ENCODE peak calls at places on chromosome 21, in nine cellular contexts. C, L, Z, X, P, I, F, G and M are unnamed samples.

GRCh38 chr21:34845521-34846213 is 176.9 kb downstream of the CLIC6 start:
- DNase-seq in Z (peak), L (no peak), P (peak), F (no peak), C (peak), G (peak), I (no peak), X (peak), M (no peak)

GRCh38 chr21:44533891-44534627 is 5.9 kb downstream of the KRTAP10-1 start:
- DNase-seq in P (peak), L (no peak), G (no peak), X (no peak), I (peak), Z (no peak), F (no peak), C (no peak), M (no peak)

GRCh38 chr21:14271053-14271452 is 55.1 kb downstream of the RBM11 start:
- DNase-seq in C (no peak), X (no peak), G (no peak), Z (no peak), P (no peak), L (no peak), I (no peak), F (no peak), M (no peak)

GRCh38 chr21:40719615-40720014 is 127.3 kb downstream of the DSCAM start:
- DNase-seq in C (no peak), I (no peak), G (no peak), P (no peak), L (no peak), X (no peak), F (no peak), Z (no peak), M (no peak)

GRCh38 chr21:34815831-34816700 is 147.3 kb downstream of the CLIC6 start:
- DNase-seq in F (no peak), Z (no peak), X (no peak), P (no peak), G (no peak), C (no peak), I (no peak), L (no peak), M (no peak)

GRCh38 chr21:29117372-29117955 is 13.0 kb upstream of the MAP3K7CL start:
- DNase-seq in G (no peak), Z (no peak), L (no peak), X (no peak), I (no peak), F (no peak), C (no peak), P (no peak), M (peak)

GRCh38 chr21:45926281-45926680 is 55.3 kb upstream of the COL6A1 start:
- DNase-seq in P (no peak), Z (no peak), X (no peak), I (no peak), G (no peak), F (no peak), L (no peak), C (no peak), M (no peak)

GRCh38 chr21:14120091-14120734 is 90.5 kb downstream of the LIPI start:
- DNase-seq in I (peak), F (no peak), C (peak), L (no peak), X (peak), P (peak), G (no peak), Z (peak), M (peak)

GRCh38 chr21:41065539-41065938 is 102.4 kb upstream of the BACE2 start:
- DNase-seq in X (no peak), F (no peak), G (peak), I (no peak), C (peak), L (no peak), Z (no peak), P (no peak), M (no peak)

GRCh38 chr21:30689822-30690221 is 28.8 kb downstream of the KRTAP21-3 start:
- DNase-seq in C (no peak), F (no peak), Z (no peak), G (no peak), P (no peak), L (no peak), X (no peak), I (peak), M (no peak)

GRCh38 chr21:44867999-44868700 is 5.3 kb downstream of the PTTG1IP start:
- DNase-seq in X (no peak), I (no peak), L (no peak), G (no peak), F (no peak), P (no peak), C (no peak), Z (no peak), M (no peak)

GRCh38 chr21:45403133-45403824 is 1.7 kb upstream of the COL18A1 start:
- DNase-seq in F (peak), X (peak), G (peak), P (peak), C (no peak), I (no peak), Z (no peak), L (no peak), M (no peak)

GRCh38 chr21:39662411-39662953 is 49.7 kb downstream of the B3GALT5 start:
- DNase-seq in C (no peak), P (no peak), I (no peak), L (no peak), G (no peak), X (no peak), F (no peak), Z (no peak), M (no peak)

GRCh38 chr21:45454081-45454923 is 49.3 kb downstream of the COL18A1 start:
- DNase-seq in C (no peak), P (no peak), G (peak), I (no peak), Z (no peak), X (no peak), F (peak), L (no peak), M (no peak)

GRCh38 chr21:22476214-22476613 is 1478.0 kb downstream of the NCAM2 start:
- DNase-seq in X (no peak), C (no peak), P (no peak), G (no peak), I (no peak), L (no peak), F (no peak), Z (no peak), M (no peak)

GRCh38 chr21:15210235-15210678 is 145.5 kb upstream of the NRIP1 start:
- DNase-seq in G (peak), F (peak), Z (peak), C (no peak), P (peak), L (no peak), I (no peak), X (peak), M (no peak)

GRCh38 chr21:45405819-45406762 is 1.1 kb downstream of the COL18A1 start:
- DNase-seq in P (peak), Z (peak), X (peak), C (no peak), G (no peak), I (peak), F (peak), L (no peak), M (no peak)

GRCh38 chr21:18350216-18350615 is 53.4 kb downstream of the TMPRSS15 start:
- DNase-seq in P (no peak), Z (peak), X (no peak), L (no peak), I (no peak), C (no peak), F (no peak), G (no peak), M (no peak)

GRCh38 chr21:39104911-39105310 is 78.3 kb downstream of the PSMG1 start:
- DNase-seq in L (no peak), C (no peak), I (no peak), G (no peak), X (no peak), Z (no peak), F (no peak), P (no peak), M (peak)

GRCh38 chr21:14057313-14057712 is 153.4 kb downstream of the LIPI start:
- DNase-seq in P (no peak), L (no peak), I (no peak), C (no peak), G (no peak), X (no peak), Z (no peak), F (no peak), M (no peak)

GRCh38 chr21:34883501-34884271 is 165.4 kb downstream of the RUNX1 start:
- DNase-seq in G (no peak), F (no peak), C (no peak), Z (no peak), L (no peak), X (peak), P (no peak), I (no peak), M (no peak)

GRCh38 chr21:43971201-43971991 is 40.7 kb upstream of the TRAPPC10 start:
- DNase-seq in L (no peak), G (no peak), I (no peak), X (no peak), P (no peak), C (no peak), Z (no peak), F (no peak), M (no peak)

GRCh38 chr21:44518684-44519083 is 21.3 kb downstream of the KRTAP10-1 start:
- DNase-seq in X (no peak), I (no peak), F (no peak), C (no peak), Z (no peak), L (no peak), P (no peak), G (no peak), M (no peak)

GRCh38 chr21:45040739-45041138 is 33.6 kb upstream of the ADARB1 start:
- DNase-seq in C (no peak), G (no peak), X (no peak), I (no peak), Z (no peak), F (no peak), L (no peak), P (no peak), M (no peak)

GRCh38 chr21:46662765-46663500 is 27.5 kb downstream of the PRMT2 start:
- DNase-seq in F (no peak), X (no peak), G (no peak), Z (no peak), I (no peak), P (peak), L (no peak), C (no peak), M (no peak)

GRCh38 chr21:34949499-34949898 is 99.6 kb downstream of the RUNX1 start:
- DNase-seq in X (no peak), Z (no peak), P (no peak), C (no peak), I (no peak), L (no peak), G (no peak), F (no peak), M (no peak)

GRCh38 chr21:15999741-16000140 is 270.0 kb downstream of the USP25 start:
- DNase-seq in I (no peak), L (no peak), X (no peak), C (no peak), F (no peak), P (no peak), G (no peak), Z (no peak), M (no peak)

GRCh38 chr21:45261093-45261492 is 26.6 kb downstream of the POFUT2 start:
- DNase-seq in I (no peak), L (no peak), F (peak), Z (no peak), G (no peak), P (no peak), C (no peak), X (no peak), M (no peak)

GRCh38 chr21:18384771-18385170 is 18.8 kb downstream of the TMPRSS15 start:
- DNase-seq in I (no peak), X (peak), C (no peak), F (no peak), P (peak), L (no peak), G (no peak), Z (peak), M (peak)

DNA sequence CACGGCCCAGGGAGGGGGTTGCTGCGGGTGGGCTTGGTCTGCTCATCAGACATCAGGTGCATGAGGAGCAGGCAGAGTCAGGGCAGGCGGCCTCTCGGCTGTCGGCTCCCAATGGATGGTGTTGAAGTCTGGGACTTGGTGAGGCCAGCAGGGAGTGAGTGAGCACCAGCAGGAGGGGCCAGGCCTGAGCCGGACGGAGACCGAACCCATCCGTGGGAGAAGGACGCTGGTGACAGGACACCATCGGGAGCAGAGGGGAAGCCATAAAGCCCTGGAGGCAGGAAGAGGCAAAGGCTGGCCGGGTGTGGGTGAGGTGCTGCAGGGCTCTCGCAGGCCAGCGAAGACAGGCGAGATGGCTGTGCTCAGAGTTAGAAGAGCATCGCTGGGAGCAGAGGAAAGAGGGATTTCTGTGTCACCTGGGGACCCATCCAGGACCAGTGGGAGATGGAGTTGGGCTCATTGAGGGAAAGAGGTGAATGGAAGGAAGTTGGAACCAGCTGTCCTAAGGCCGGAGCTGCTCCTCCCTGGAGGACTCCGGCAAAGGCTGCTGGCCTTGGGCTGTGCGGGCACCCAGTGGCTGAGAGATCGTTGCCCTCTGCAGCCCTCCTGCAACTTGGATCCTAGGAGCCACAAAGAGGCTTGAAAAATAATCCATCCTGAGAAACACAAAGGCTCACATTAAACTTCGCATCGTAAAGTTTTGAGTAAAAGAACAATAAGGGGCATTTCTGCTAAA is 49.9 kb downstream of the PDE9A start:
- DNase-seq in P (no peak), G (no peak), Z (no peak), X (no peak), L (no peak), F (no peak), C (no peak), I (no peak), M (no peak)
- TF ChIP-seq CTCF in P (no peak), G (no peak), Z (no peak), X (no peak), L (no peak), F (no peak), C (no peak), I (no peak), M (no peak)

GRCh38 chr21:37365657-37366487 is 701 bp upstream of the DYRK1A start:
- DNase-seq in P (peak), F (peak), C (peak), X (peak), Z (peak), G (no peak), I (peak), L (peak), M (no peak)
- TF ChIP-seq CTCF in P (no peak), F (no peak), C (no peak), X (no peak), Z (no peak), G (no peak), I (no peak), L (no peak), M (no peak)

GRCh38 chr21:36516271-36516670 is 36.3 kb upstream of the CLDN14 start:
- DNase-seq in Z (no peak), F (no peak), C (no peak), P (no peak), I (no peak), L (no peak), X (no peak), G (no peak), M (no peak)
- TF ChIP-seq CTCF in Z (no peak), F (no peak), C (no peak), P (no peak), I (no peak), L (no peak), X (no peak), G (no peak), M (no peak)

GRCh38 chr21:32306021-32306780 is 7.5 kb downstream of the MRAP start:
- DNase-seq in L (peak), I (peak), X (no peak), C (no peak), Z (no peak), F (no peak), P (no peak), G (no peak), M (no peak)
- TF ChIP-seq CTCF in L (peak), I (peak), X (peak), C (peak), Z (peak), F (peak), P (no peak), G (peak), M (peak)

GRCh38 chr21:33688343-33688742 is 46.0 kb downstream of the ITSN1 start:
- DNase-seq in L (no peak), C (no peak), F (no peak), Z (no peak), G (no peak), I (no peak), X (no peak), P (no peak), M (no peak)

GRCh38 chr21:33690874-33691273 is 48.6 kb downstream of the ITSN1 start:
- DNase-seq in G (no peak), Z (no peak), C (no peak), F (no peak), P (no peak), L (no peak), X (no peak), I (no peak), M (no peak)

GRCh38 chr21:33687634-33688033 is 45.3 kb downstream of the ITSN1 start:
- DNase-seq in P (no peak), F (no peak), G (no peak), Z (no peak), I (no peak), L (no peak), C (no peak), X (no peak), M (no peak)

GRCh38 chr21:33695785-33696184 is 53.5 kb downstream of the ITSN1 start:
- DNase-seq in I (no peak), P (no peak), C (no peak), F (no peak), X (no peak), G (no peak), Z (no peak), L (no peak), M (no peak)

GRCh38 chr21:33691945-33692594 is 49.8 kb downstream of the ITSN1 start:
- DNase-seq in X (no peak), P (no peak), F (no peak), C (no peak), L (no peak), I (no peak), Z (no peak), G (no peak), M (no peak)
- TF ChIP-seq CTCF in X (no peak), P (no peak), F (no peak), C (no peak), L (no peak), I (no peak), Z (no peak), G (no peak), M (no peak)